ENCODE peak calls at places on chromosome 1, in eight cellular contexts. H is SK-N-SH, U is ovary, X is fibroblast of villous mesenchyme, Q is AG09309, Z is coronary artery, B is A549, R is fibroblast of pulmonary artery. L is an unnamed sample.

GRCh38 chr1:67307251-67308060 is at the start of gene IL12RB2:
- DNase-seq in H (peak), U (no peak), X (no peak), Q (no peak), Z (no peak), B (no peak), R (no peak), L (no peak)

GRCh38 chr1:212980123-212980800 is 29.9 kb downstream of the VASH2 start:
- DNase-seq in H (no peak), U (no peak), X (peak), Q (no peak), Z (no peak), B (no peak), R (peak), L (peak)

GRCh38 chr1:158930504-158930903 is 848 bp upstream of the PYHIN1 start:
- DNase-seq in H (no peak), U (no peak), X (no peak), Q (no peak), Z (no peak), B (no peak), R (no peak), L (no peak)

GRCh38 chr1:12161662-12162458 is 4.9 kb upstream of the TNFRSF1B start:
- DNase-seq in H (no peak), U (peak), X (peak), Q (peak), Z (no peak), B (peak), R (peak), L (peak)

GRCh38 chr1:117205368-117205767 is 5.4 kb downstream of the VTCN1 start:
- DNase-seq in H (no peak), U (no peak), X (no peak), Q (no peak), Z (no peak), B (no peak), R (no peak), L (no peak)

GRCh38 chr1:40256401-40257084 is 1.5 kb upstream of the ZMPSTE24 start:
- DNase-seq in H (no peak), U (no peak), X (no peak), Q (no peak), Z (no peak), B (no peak), R (no peak), L (no peak)

GRCh38 chr1:24903955-24904730 is 25.9 kb downstream of the RUNX3 start:
- DNase-seq in H (no peak), U (peak), X (no peak), Q (no peak), Z (peak), B (no peak), R (no peak), L (no peak)

GRCh38 chr1:25977816-25978215 is 20.0 kb downstream of the PAFAH2 start:
- DNase-seq in H (no peak), U (no peak), X (no peak), Q (no peak), Z (no peak), B (no peak), R (no peak), L (no peak)

GRCh38 chr1:4786061-4786460 is 131.7 kb downstream of the AJAP1 start:
- DNase-seq in H (no peak), U (no peak), X (no peak), Q (no peak), Z (peak), B (no peak), R (no peak), L (no peak)

GRCh38 chr1:7267493-7267892 is 482.2 kb downstream of the CAMTA1 start:
- DNase-seq in H (no peak), U (no peak), X (peak), Q (no peak), Z (no peak), B (no peak), R (peak), L (no peak)

GRCh38 chr1:9294440-9294773 is 1.7 kb downstream of the SPSB1 start:
- DNase-seq in H (no peak), U (no peak), X (peak), Q (no peak), Z (no peak), B (no peak), R (peak), L (peak)

GRCh38 chr1:52288286-52288685 is 77.7 kb downstream of the CC2D1B start:
- DNase-seq in H (no peak), U (no peak), X (peak), Q (no peak), Z (no peak), B (no peak), R (peak), L (no peak)

GRCh38 chr1:25503551-25504426 is 39.6 kb upstream of the LDLRAP1 start:
- DNase-seq in H (peak), U (no peak), X (no peak), Q (no peak), Z (no peak), B (peak), R (no peak), L (no peak)

GRCh38 chr1:61083799-61084385 is 1.5 kb downstream of the NFIA start:
- DNase-seq in H (no peak), U (no peak), X (peak), Q (no peak), Z (no peak), B (no peak), R (peak), L (no peak)

GRCh38 chr1:54922921-54923421 is 36.0 kb upstream of the DHCR24 start:
- DNase-seq in H (no peak), U (no peak), X (no peak), Q (no peak), Z (no peak), B (no peak), R (no peak), L (no peak)

GRCh38 chr1:178500936-178501554 is 4.3 kb upstream of the CLEC20A start:
- DNase-seq in H (no peak), U (no peak), X (no peak), Q (no peak), Z (no peak), B (no peak), R (no peak), L (no peak)

GRCh38 chr1:171751208-171751607 is 9.3 kb upstream of the VAMP4 start:
- DNase-seq in H (no peak), U (no peak), X (no peak), Q (no peak), Z (no peak), B (no peak), R (no peak), L (no peak)

GRCh38 chr1:23554481-23555224 is 4.6 kb downstream of the ID3 start:
- DNase-seq in H (peak), U (peak), X (peak), Q (no peak), Z (peak), B (peak), R (peak), L (peak)

GRCh38 chr1:206963740-206964139 is 6.5 kb downstream of the FCAMR start:
- DNase-seq in H (no peak), U (no peak), X (no peak), Q (no peak), Z (no peak), B (no peak), R (no peak), L (no peak)

GRCh38 chr1:21594935-21595897 is 73.9 kb downstream of the RAP1GAP start:
- DNase-seq in H (peak), U (peak), X (peak), Q (no peak), Z (no peak), B (peak), R (peak), L (peak)

GRCh38 chr1:82227286-82227685 is 426.6 kb downstream of the ADGRL2 start:
- DNase-seq in H (no peak), U (no peak), X (no peak), Q (no peak), Z (no peak), B (no peak), R (no peak), L (no peak)

GRCh38 chr1:21251773-21252471 is 38.3 kb downstream of the ECE1 start:
- DNase-seq in H (no peak), U (no peak), X (peak), Q (peak), Z (peak), B (peak), R (peak), L (peak)

GRCh38 chr1:15459771-15460719 is 3.5 kb downstream of the CELA2A start:
- DNase-seq in H (peak), U (no peak), X (no peak), Q (no peak), Z (no peak), B (no peak), R (no peak), L (no peak)

GRCh38 chr1:26666855-26667254 is 29.0 kb upstream of the ARID1A start:
- DNase-seq in H (no peak), U (no peak), X (peak), Q (no peak), Z (no peak), B (no peak), R (peak), L (no peak)

GRCh38 chr1:181094402-181094801 is 5.9 kb downstream of the IER5 start:
- DNase-seq in H (no peak), U (no peak), X (no peak), Q (no peak), Z (no peak), B (no peak), R (no peak), L (no peak)

GRCh38 chr1:181094813-181095212 is 6.3 kb downstream of the IER5 start:
- DNase-seq in H (no peak), U (no peak), X (peak), Q (peak), Z (no peak), B (no peak), R (peak), L (peak)

GRCh38 chr1:181092056-181092455 is 3.6 kb downstream of the IER5 start:
- DNase-seq in H (no peak), U (no peak), X (no peak), Q (no peak), Z (no peak), B (no peak), R (no peak), L (no peak)

GRCh38 chr1:181091322-181092040 is 3.0 kb downstream of the IER5 start:
- DNase-seq in H (no peak), U (no peak), X (no peak), Q (no peak), Z (no peak), B (no peak), R (no peak), L (no peak)

DNA sequence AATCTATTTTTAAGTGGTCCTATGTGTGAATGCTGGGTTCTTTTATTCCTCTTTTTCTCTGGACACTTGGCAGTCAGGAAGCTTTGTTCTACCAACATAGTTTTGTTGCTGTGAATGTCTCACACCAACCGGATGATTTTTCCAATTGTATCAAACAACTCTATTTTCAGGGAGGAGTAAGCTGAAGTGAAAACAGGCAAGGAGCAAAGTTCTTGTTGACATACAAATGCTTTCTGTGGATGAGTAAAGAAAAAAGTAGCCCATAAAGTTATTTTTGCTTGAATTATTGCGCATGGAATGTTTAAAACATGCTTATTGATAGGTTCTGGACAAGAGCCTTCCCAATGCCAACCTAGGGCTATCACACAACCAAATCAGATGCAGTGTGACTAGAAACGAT is 4.4 kb downstream of the IER5 start:
- DNase-seq in H (no peak), U (no peak), X (no peak), Q (no peak), Z (no peak), B (no peak), R (no peak), L (no peak)
- H3K4me3 ChIP-seq in H (peak), U (no peak), X (peak), Q (no peak), Z (no peak), B (peak), R (no peak), L (peak)

GRCh38 chr1:228180271-228180987 is 14.8 kb downstream of the IBA57 start:
- DNase-seq in H (no peak), U (no peak), X (peak), Q (no peak), Z (no peak), B (no peak), R (no peak), L (no peak)
- TF ChIP-seq CTCF in H (peak), U (no peak), X (peak), Q (peak), Z (no peak), B (peak), R (peak), L (peak)

DNA sequence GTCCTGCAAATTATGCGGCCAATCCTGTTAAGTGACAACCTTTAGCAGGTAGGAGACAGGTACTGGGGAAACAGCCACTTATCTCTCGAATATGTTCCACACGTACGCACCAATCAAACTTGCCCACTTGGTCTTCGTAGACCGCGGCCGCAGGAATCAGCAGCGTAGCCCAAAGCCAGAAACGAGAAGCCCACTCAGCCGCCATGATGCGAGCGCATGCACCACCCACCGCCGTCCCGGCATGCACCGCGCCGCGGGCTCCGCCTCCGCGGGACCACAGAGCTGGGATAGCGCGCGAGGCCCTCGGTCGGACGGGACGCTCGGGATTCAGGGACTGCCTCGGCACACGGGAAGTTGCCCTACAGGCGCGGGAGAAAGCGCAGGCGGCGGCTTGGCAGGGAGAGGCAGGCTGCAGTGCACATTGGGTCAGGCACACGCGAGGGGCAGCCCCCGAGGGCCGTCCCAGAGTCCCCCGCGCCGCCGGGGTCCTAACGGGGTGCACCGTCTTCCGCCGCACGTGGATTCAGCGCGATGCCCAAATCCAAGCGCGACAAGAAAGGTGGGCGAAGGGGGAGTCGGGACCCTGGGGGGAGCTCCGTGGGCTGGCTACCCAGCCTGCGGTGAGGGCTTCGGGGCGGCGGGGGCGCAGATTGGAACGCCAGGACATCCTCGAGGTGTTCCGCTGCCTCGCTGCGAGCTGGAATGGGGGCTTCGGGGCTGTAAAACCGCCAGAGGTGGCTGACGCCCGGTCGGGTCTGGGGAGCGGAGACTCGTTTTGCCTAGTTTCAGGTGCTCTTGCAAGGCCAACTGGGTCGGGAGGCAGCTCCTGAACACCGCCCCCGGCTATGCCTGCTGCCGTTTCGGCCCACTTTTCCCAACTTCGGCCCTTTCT is at the start of the genes EMC1 and MRTO4:
- DNase-seq in H (peak), U (peak), X (peak), Q (no peak), Z (peak), B (peak), R (peak), L (peak)
- H3K4me3 ChIP-seq in H (peak), U (peak), X (peak), Q (peak), Z (peak), B (peak), R (peak), L (peak)

GRCh38 chr1:154689063-154689462 is 81.1 kb upstream of the ADAR start:
- DNase-seq in H (no peak), U (no peak), X (no peak), Q (no peak), Z (no peak), B (no peak), R (no peak), L (no peak)

GRCh38 chr1:154682252-154682651 is 74.3 kb upstream of the ADAR start:
- DNase-seq in H (no peak), U (no peak), X (no peak), Q (no peak), Z (no peak), B (no peak), R (no peak), L (no peak)

GRCh38 chr1:154686507-154686906 is 78.5 kb upstream of the ADAR start:
- DNase-seq in H (peak), U (no peak), X (no peak), Q (no peak), Z (no peak), B (no peak), R (no peak), L (no peak)

GRCh38 chr1:154683820-154684219 is 75.8 kb upstream of the ADAR start:
- DNase-seq in H (no peak), U (no peak), X (no peak), Q (no peak), Z (no peak), B (no peak), R (no peak), L (no peak)
- TF ChIP-seq CTCF in H (no peak), U (no peak), X (no peak), Q (no peak), Z (no peak), B (no peak), R (no peak), L (no peak)

L was measured in astrocyte of the cerebellum.